ENCODE peak calls at places on chromosomes 12 and 14, in eight cellular contexts. O, Q, K, B, P, E, M and H are unnamed samples.

GRCh38 chr12:103901518-103902173 is 28.6 kb upstream of the HSP90B1 start:
- DNase-seq in O (no peak), Q (no peak), K (no peak), B (no peak), P (no peak), E (no peak), M (no peak), H (no peak)

GRCh38 chr14:83096092-83096491 is 1562.4 kb upstream of the SEL1L start:
- DNase-seq in O (no peak), Q (no peak), K (peak; percentile 1), B (peak; percentile 6), P (no peak), E (no peak), M (no peak), H (no peak)

GRCh38 chr14:77086017-77086727 is 11.9 kb upstream of the CIPC start:
- DNase-seq in O (peak; percentile 64), Q (no peak), K (peak; percentile 85), B (peak; percentile 72), P (no peak), E (peak; percentile 69), M (peak; percentile 60), H (no peak)

GRCh38 chr14:37874429-37875109 is 279.1 kb downstream of the TTC6 start:
- DNase-seq in O (peak; percentile 92), Q (peak; percentile 72), K (peak; percentile 59), B (peak; percentile 25), P (peak; percentile 69), E (peak; percentile 23), M (peak; percentile 89), H (peak; percentile 15)

GRCh38 chr14:30691751-30692398 is 69.8 kb downstream of the SCFD1 start:
- DNase-seq in O (no peak), Q (no peak), K (no peak), B (no peak), P (no peak), E (no peak), M (no peak), H (no peak)

GRCh38 chr14:66650491-66650911 is 142.6 kb downstream of the GPHN start:
- DNase-seq in O (no peak), Q (no peak), K (no peak), B (no peak), P (peak; percentile 78), E (no peak), M (no peak), H (no peak)

GRCh38 chr12:21416611-21417121 is 20.8 kb upstream of the PYROXD1 start:
- DNase-seq in O (no peak), Q (no peak), K (no peak), B (peak; percentile 62), P (peak; percentile 76), E (peak; percentile 49), M (no peak), H (no peak)

GRCh38 chr12:78331764-78332163 is 501.1 kb downstream of the NAV3 start:
- DNase-seq in O (no peak), Q (no peak), K (peak; percentile 4), B (no peak), P (no peak), E (no peak), M (no peak), H (no peak)

GRCh38 chr12:46517579-46517962 is 145.0 kb upstream of the SLC38A2 start:
- DNase-seq in O (no peak), Q (no peak), K (no peak), B (no peak), P (no peak), E (no peak), M (no peak), H (no peak)

GRCh38 chr12:66129934-66130266 is 650 bp downstream of the LLPH start:
- DNase-seq in O (no peak), Q (no peak), K (peak; percentile 22), B (peak; percentile 29), P (no peak), E (peak; percentile 23), M (no peak), H (no peak)
- H2AFZ ChIP-seq in O (peak overlapping the region; percentile 93), Q (peak overlapping the region; percentile 96), K (no peak overlapping the region), B (peak overlapping the region; percentile 96), P (peak overlapping the region; percentile 93), E (peak overlapping the region; percentile 94), M (no peak overlapping the region), H (peak overlapping the region; percentile 75)

GRCh38 chr14:89621009-89621421 is 204.0 kb upstream of the FOXN3 start:
- DNase-seq in O (no peak), Q (no peak), K (no peak), B (no peak), P (no peak), E (no peak), M (no peak), H (no peak)
- H3K9ac ChIP-seq in O (no peak overlapping the region), Q (no peak overlapping the region), K (no peak overlapping the region), B (no peak overlapping the region), P (no peak overlapping the region), E (no peak overlapping the region), M (no peak overlapping the region), H (no peak overlapping the region)

DNA sequence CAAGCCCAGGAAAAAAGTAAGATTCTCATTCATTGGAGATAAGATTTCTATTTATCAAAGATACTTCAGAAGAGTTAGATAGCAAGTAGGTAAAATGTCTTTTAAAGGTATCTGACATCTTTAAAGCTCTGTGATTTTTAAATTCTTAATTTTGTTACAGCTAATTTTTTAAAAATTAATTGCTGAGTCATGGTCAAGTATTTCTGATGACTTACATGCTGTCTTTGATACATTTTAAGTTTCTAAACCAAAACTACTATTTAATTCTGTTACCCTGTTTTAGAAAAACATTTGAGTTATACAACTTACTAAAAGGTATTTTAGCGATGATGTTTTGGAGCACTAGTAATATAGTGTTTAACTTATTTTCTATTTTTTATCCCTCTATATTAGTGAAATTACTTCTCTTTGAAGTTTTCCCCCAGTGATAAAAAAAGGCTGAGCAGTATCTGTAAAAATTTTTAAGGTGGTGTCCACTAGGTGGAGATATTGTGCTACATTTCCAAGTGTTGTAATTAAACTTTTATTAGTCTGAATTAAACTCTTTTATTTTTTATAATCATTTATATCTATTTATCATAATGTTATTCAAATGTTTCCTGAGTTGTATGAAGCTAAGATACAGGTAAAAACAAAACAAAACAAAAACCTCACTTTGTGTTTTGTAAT is 11.5 kb downstream of the ALG10 start:
- DNase-seq in O (peak; percentile 59), Q (peak; percentile 18), K (peak; percentile 40), B (peak; percentile 15), P (peak; percentile 35), E (peak; percentile 3), M (no peak), H (no peak)
- H2AFZ ChIP-seq in O (no peak overlapping the region), Q (no peak overlapping the region), K (no peak overlapping the region), B (no peak overlapping the region), P (no peak overlapping the region), E (no peak overlapping the region), M (no peak overlapping the region), H (no peak overlapping the region)

DNA sequence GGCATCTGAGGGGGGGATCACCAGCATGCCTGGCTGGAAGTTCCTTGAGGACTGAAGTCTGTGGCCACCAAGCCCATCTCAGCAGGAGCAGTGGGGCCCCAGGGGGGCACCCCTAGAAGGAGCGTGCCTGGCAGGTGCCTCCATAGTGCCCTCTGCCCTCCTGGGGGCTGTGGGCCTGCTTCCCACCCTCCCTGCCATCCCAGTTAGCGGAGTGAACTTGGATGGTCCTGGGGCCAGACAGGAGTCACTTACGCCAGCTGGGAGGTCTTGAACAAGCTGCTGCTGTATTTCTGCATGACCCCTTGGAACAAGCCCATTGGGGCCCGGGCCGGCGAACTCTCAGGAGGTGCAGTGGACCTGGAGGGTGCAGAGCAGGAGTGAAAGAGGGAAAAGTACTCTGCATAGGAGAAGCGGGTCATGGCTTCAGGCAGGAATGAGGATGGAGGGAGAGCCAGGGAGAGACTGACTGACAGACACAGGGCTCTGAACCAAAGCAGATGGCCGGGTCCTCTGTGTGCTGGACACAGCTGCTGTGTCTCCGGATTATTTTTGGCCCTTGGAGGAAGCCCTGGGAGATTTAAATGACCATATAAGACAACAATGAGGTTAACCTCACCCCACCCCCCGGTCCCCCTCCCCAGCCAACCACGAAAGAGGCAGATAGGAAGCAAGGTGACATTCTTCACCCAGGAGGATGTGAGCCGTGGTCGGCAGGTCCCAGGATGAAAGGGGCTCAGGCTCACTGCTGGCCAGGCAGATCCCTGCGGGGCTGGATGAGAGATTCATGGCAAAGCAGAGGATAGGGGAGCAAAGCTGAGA is 19.6 kb downstream of the ASB2 start:
- DNase-seq in O (no peak), Q (no peak), K (no peak), B (no peak), P (no peak), E (no peak), M (no peak), H (no peak)
- H3K9ac ChIP-seq in O (no peak overlapping the region), Q (no peak overlapping the region), K (no peak overlapping the region), B (no peak overlapping the region), P (no peak overlapping the region), E (no peak overlapping the region), M (no peak overlapping the region), H (no peak overlapping the region)

GRCh38 chr12:80107221-80107620 is 7.9 kb downstream of the OTOGL start:
- DNase-seq in O (no peak), Q (no peak), K (no peak), B (peak; percentile 78), P (no peak), E (peak; percentile 75), M (no peak), H (no peak)
- H2AFZ ChIP-seq in O (no peak overlapping the region), Q (no peak overlapping the region), K (no peak overlapping the region), B (no peak overlapping the region), P (no peak overlapping the region), E (no peak overlapping the region), M (no peak overlapping the region), H (no peak overlapping the region)

GRCh38 chr12:109386079-109386473 is 38.4 kb downstream of the MYO1H start:
- DNase-seq in O (no peak), Q (no peak), K (no peak), B (no peak), P (no peak), E (no peak), M (no peak), H (no peak)

GRCh38 chr12:109383240-109383639 is 35.5 kb downstream of the MYO1H start:
- DNase-seq in O (no peak), Q (no peak), K (no peak), B (no peak), P (no peak), E (no peak), M (no peak), H (no peak)

GRCh38 chr12:109388167-109388563 is 40.5 kb downstream of the MYO1H start:
- DNase-seq in O (no peak), Q (no peak), K (no peak), B (no peak), P (no peak), E (no peak), M (no peak), H (no peak)

GRCh38 chr12:109387425-109388166 is 39.9 kb downstream of the MYO1H start:
- DNase-seq in O (peak; percentile 61), Q (peak; percentile 23), K (peak; percentile 39), B (peak; percentile 6), P (peak; percentile 16), E (no peak), M (peak; percentile 40), H (no peak)

GRCh38 chr12:109385339-109386078 is 37.8 kb downstream of the MYO1H start:
- DNase-seq in O (peak; percentile 81), Q (peak; percentile 12), K (peak; percentile 48), B (peak; percentile 40), P (peak; percentile 58), E (peak; percentile 31), M (no peak), H (peak; percentile 21)
- H3K9ac ChIP-seq in O (no peak overlapping the region), Q (no peak overlapping the region), K (peak overlapping the region; percentile 76), B (no peak overlapping the region), P (no peak overlapping the region), E (no peak overlapping the region), M (no peak overlapping the region), H (peak overlapping the region; percentile 15)